ENCODE peak calls at places on chromosomes 7 and 10, in six cellular contexts. H is KG1, E is HEK293T, U is right lobe of liver, G is heart left ventricle, K is T-helper 9 cell. I is an unnamed sample.

GRCh38 chr10:4344544-4344994 is 481.4 kb upstream of the AKR1E2 start:
- DNase-seq in H (no peak), E (no peak), U (no peak), G (peak; percentile 80), K (no peak), I (peak; percentile 93)

GRCh38 chr10:17454181-17454800 is at the start of gene ST8SIA6:
- DNase-seq in H (no peak), E (peak; percentile 66), U (peak; percentile 54), G (peak; percentile 42), K (peak; percentile 22), I (peak; percentile 37)

GRCh38 chr10:48606530-48607355 is 1.9 kb upstream of the ARHGAP22 start:
- DNase-seq in H (no peak), E (no peak), U (no peak), G (peak; percentile 59), K (no peak), I (no peak)

GRCh38 chr10:51860257-51860656 is 160.9 kb upstream of the CSTF2T start:
- DNase-seq in H (no peak), E (no peak), U (no peak), G (peak; percentile 34), K (no peak), I (no peak)

GRCh38 chr10:34125702-34126101 is 689.4 kb downstream of the PARD3 start:
- DNase-seq in H (no peak), E (no peak), U (no peak), G (no peak), K (no peak), I (no peak)

GRCh38 chr7:30241767-30242166 is 42.6 kb upstream of the ZNRF2 start:
- DNase-seq in H (no peak), E (no peak), U (no peak), G (no peak), K (no peak), I (no peak)

GRCh38 chr10:34464000-34464399 is 351.1 kb downstream of the PARD3 start:
- DNase-seq in H (no peak), E (no peak), U (no peak), G (no peak), K (no peak), I (no peak)

GRCh38 chr7:151376218-151376902 is 33.5 kb downstream of the WDR86 start:
- DNase-seq in H (no peak), E (no peak), U (peak; percentile 14), G (no peak), K (no peak), I (no peak)

GRCh38 chr10:46545861-46546590 is 10.4 kb downstream of the GPRIN2 start:
- DNase-seq in H (no peak), E (no peak), U (peak; percentile 17), G (peak; percentile 11), K (no peak), I (no peak)

I was measured in SW480.